ENCODE peak calls at places on chromosomes 12 and 14, in ten cellular contexts. D is Daoy; M is AG04450; K is kidney glomerular epithelial cell; Y is non-pigmented ciliary epithelial cell; I is amygdala; F is stimulated activated CD8-positive, alpha-beta memory T cell treated with anti-CD3 and anti-CD28 coated beads, Interleukin-4, amount 100 ng/mL, for 24 hours; E is CD8-positive, alpha-beta T cell; S is esophagus squamous epithelium; P is erythroblast. H is an unnamed sample.
A peak's percentile ranks its signal among the peaks of the same experiment; 100 is the strongest.

GRCh38 chr12:57149309-57149900 is 2.0 kb upstream of the LRP1-AS start:
- DNase-seq in D (no peak), M (no peak), K (no peak), Y (no peak), I (no peak), F (no peak), E (no peak), S (no peak), P (no peak), H (no peak)

GRCh38 chr14:33062476-33062875 is 123.8 kb downstream of the NPAS3 start:
- DNase-seq in D (peak; percentile 5), M (no peak), K (no peak), Y (no peak), I (no peak), F (no peak), E (no peak), S (no peak), P (no peak), H (no peak)

GRCh38 chr14:103533137-103533998 is 4.4 kb downstream of the TRMT61A start:
- DNase-seq in D (no peak), M (no peak), K (no peak), Y (no peak), I (no peak), F (no peak), E (no peak), S (no peak), P (no peak), H (peak; percentile 42)

GRCh38 chr12:39846304-39846703 is 226.7 kb upstream of the ABCD2 start:
- DNase-seq in D (no peak), M (no peak), K (no peak), Y (no peak), I (no peak), F (no peak), E (no peak), S (no peak), P (no peak), H (no peak)

GRCh38 chr14:68660495-68660894 is 132.4 kb downstream of the ZFP36L1 start:
- DNase-seq in D (no peak), M (no peak), K (no peak), Y (no peak), I (no peak), F (no peak), E (no peak), S (no peak), P (no peak), H (no peak)

GRCh38 chr14:25006961-25007795 is 42.8 kb downstream of the STXBP6 start:
- DNase-seq in D (peak; percentile 75), M (peak; percentile 8), K (peak; percentile 87), Y (peak; percentile 89), I (no peak), F (no peak), E (no peak), S (no peak), P (no peak), H (no peak)

GRCh38 chr12:30692470-30692869 is 3.2 kb downstream of the IPO8 start:
- DNase-seq in D (peak; percentile 34), M (no peak), K (no peak), Y (no peak), I (no peak), F (no peak), E (no peak), S (no peak), P (no peak), H (no peak)

GRCh38 chr12:6638305-6638704 is 2.5 kb upstream of the LPAR5 start:
- DNase-seq in D (no peak), M (no peak), K (no peak), Y (no peak), I (no peak), F (no peak), E (no peak), S (no peak), P (no peak), H (no peak)

GRCh38 chr12:44347145-44347544 is 511.3 kb downstream of the TMEM117 start:
- DNase-seq in D (no peak), M (no peak), K (no peak), Y (no peak), I (no peak), F (no peak), E (no peak), S (no peak), P (no peak), H (no peak)

GRCh38 chr12:14784471-14784870 is 18.8 kb downstream of the WBP11 start:
- DNase-seq in D (no peak), M (no peak), K (no peak), Y (no peak), I (no peak), F (no peak), E (no peak), S (no peak), P (no peak), H (no peak)

GRCh38 chr12:119772431-119772830 is 104.5 kb downstream of the PRKAB1 start:
- DNase-seq in D (no peak), M (no peak), K (no peak), Y (no peak), I (no peak), F (no peak), E (no peak), S (no peak), P (no peak), H (no peak)

GRCh38 chr14:24993631-24994030 is 56.3 kb downstream of the STXBP6 start:
- DNase-seq in D (no peak), M (no peak), K (no peak), Y (no peak), I (no peak), F (no peak), E (no peak), S (no peak), P (no peak), H (no peak)

GRCh38 chr14:96125536-96125935 is 79.1 kb upstream of the BDKRB2 start:
- DNase-seq in D (no peak), M (no peak), K (no peak), Y (no peak), I (no peak), F (no peak), E (no peak), S (no peak), P (no peak), H (no peak)

GRCh38 chr14:97459180-97459579 is 662.0 kb downstream of the VRK1 start:
- DNase-seq in D (peak; percentile 14), M (no peak), K (no peak), Y (no peak), I (no peak), F (no peak), E (no peak), S (no peak), P (no peak), H (no peak)

GRCh38 chr12:115209230-115209629 is 525.3 kb upstream of the TBX3 start:
- DNase-seq in D (no peak), M (no peak), K (no peak), Y (no peak), I (no peak), F (no peak), E (no peak), S (no peak), P (no peak), H (no peak)

GRCh38 chr14:91061309-91061887 is 957 bp upstream of the RPS6KA5 start:
- DNase-seq in D (no peak), M (no peak), K (no peak), Y (no peak), I (no peak), F (no peak), E (no peak), S (no peak), P (peak; percentile 44), H (no peak)

GRCh38 chr12:105935106-105935505 is 203.6 kb downstream of the NUAK1 start:
- DNase-seq in D (peak; percentile 25), M (no peak), K (no peak), Y (peak; percentile 78), I (no peak), F (no peak), E (no peak), S (no peak), P (no peak), H (no peak)

H was measured in substantia nigra.